ENCODE peak calls at places on chromosome 7, in eight cellular contexts. Y is colonic mucosa; E is ovary; R is lower lobe of right lung; Z is CD8-positive, alpha-beta T cell; D is fibroblast of lung; N is HCT116; K is keratinocyte. V is an unnamed sample.

GRCh38 chr7:104231054-104232046 is 23.5 kb upstream of the ORC5 start:
- DNase-seq in Y (peak; percentile 30), E (peak; percentile 23), R (peak; percentile 45), Z (no peak), D (peak; percentile 39), N (peak; percentile 36), K (no peak), V (peak; percentile 57)

GRCh38 chr7:121515181-121515580 is 119.1 kb upstream of the FAM3C start:
- DNase-seq in Y (no peak), E (no peak), R (no peak), Z (no peak), D (no peak), N (no peak), K (peak; percentile 60), V (no peak)

GRCh38 chr7:113405296-113406056 is 287.1 kb upstream of the SMIM30 start:
- DNase-seq in Y (no peak), E (no peak), R (no peak), Z (no peak), D (no peak), N (no peak), K (no peak), V (no peak)

GRCh38 chr7:158865462-158865922 is 9.1 kb downstream of the DYNC2I1 start:
- DNase-seq in Y (peak; percentile 65), E (no peak), R (no peak), Z (no peak), D (no peak), N (no peak), K (no peak), V (no peak)

GRCh38 chr7:121924273-121925184 is 51.6 kb downstream of the PTPRZ1 start:
- DNase-seq in Y (no peak), E (no peak), R (no peak), Z (no peak), D (no peak), N (no peak), K (no peak), V (no peak)

GRCh38 chr7:45663167-45663921 is 89.2 kb downstream of the ADCY1 start:
- DNase-seq in Y (peak; percentile 32), E (no peak), R (no peak), Z (no peak), D (peak; percentile 4), N (peak; percentile 7), K (no peak), V (no peak)

GRCh38 chr7:81111781-81112540 is 193.1 kb upstream of the SEMA3C start:
- DNase-seq in Y (no peak), E (no peak), R (no peak), Z (no peak), D (peak; percentile 89), N (no peak), K (no peak), V (no peak)

GRCh38 chr7:78939669-78940068 is 513.8 kb downstream of the MAGI2 start:
- DNase-seq in Y (no peak), E (no peak), R (no peak), Z (no peak), D (no peak), N (no peak), K (no peak), V (no peak)

GRCh38 chr7:47685712-47686376 is 103.9 kb upstream of the TNS3 start:
- DNase-seq in Y (no peak), E (no peak), R (no peak), Z (no peak), D (peak; percentile 70), N (no peak), K (no peak), V (no peak)

GRCh38 chr7:72321081-72321480 is 91.1 kb downstream of the CALN1 start:
- DNase-seq in Y (no peak), E (no peak), R (no peak), Z (no peak), D (no peak), N (no peak), K (no peak), V (no peak)

GRCh38 chr7:151897201-151897711 is 20.3 kb upstream of the PRKAG2 start:
- DNase-seq in Y (peak; percentile 66), E (no peak), R (no peak), Z (no peak), D (no peak), N (no peak), K (no peak), V (peak; percentile 81)

GRCh38 chr7:152462995-152463713 is 27.4 kb upstream of the KMT2C start:
- DNase-seq in Y (no peak), E (no peak), R (no peak), Z (no peak), D (peak; percentile 67), N (no peak), K (no peak), V (no peak)

GRCh38 chr7:2116086-2116810 is 116.5 kb downstream of the MAD1L1 start:
- DNase-seq in Y (no peak), E (no peak), R (no peak), Z (no peak), D (peak; percentile 89), N (peak; percentile 75), K (peak; percentile 30), V (no peak)

GRCh38 chr7:128102490-128103291 is 71.5 kb upstream of the LRRC4 start:
- DNase-seq in Y (no peak), E (no peak), R (peak; percentile 12), Z (no peak), D (no peak), N (no peak), K (no peak), V (no peak)

GRCh38 chr7:46685051-46685450 is 764.0 kb upstream of the IGFBP3 start:
- DNase-seq in Y (no peak), E (no peak), R (no peak), Z (no peak), D (no peak), N (no peak), K (no peak), V (no peak)

GRCh38 chr7:133784421-133785045 is 342.6 kb upstream of the LRGUK start:
- DNase-seq in Y (no peak), E (no peak), R (no peak), Z (no peak), D (no peak), N (no peak), K (no peak), V (no peak)

DNA sequence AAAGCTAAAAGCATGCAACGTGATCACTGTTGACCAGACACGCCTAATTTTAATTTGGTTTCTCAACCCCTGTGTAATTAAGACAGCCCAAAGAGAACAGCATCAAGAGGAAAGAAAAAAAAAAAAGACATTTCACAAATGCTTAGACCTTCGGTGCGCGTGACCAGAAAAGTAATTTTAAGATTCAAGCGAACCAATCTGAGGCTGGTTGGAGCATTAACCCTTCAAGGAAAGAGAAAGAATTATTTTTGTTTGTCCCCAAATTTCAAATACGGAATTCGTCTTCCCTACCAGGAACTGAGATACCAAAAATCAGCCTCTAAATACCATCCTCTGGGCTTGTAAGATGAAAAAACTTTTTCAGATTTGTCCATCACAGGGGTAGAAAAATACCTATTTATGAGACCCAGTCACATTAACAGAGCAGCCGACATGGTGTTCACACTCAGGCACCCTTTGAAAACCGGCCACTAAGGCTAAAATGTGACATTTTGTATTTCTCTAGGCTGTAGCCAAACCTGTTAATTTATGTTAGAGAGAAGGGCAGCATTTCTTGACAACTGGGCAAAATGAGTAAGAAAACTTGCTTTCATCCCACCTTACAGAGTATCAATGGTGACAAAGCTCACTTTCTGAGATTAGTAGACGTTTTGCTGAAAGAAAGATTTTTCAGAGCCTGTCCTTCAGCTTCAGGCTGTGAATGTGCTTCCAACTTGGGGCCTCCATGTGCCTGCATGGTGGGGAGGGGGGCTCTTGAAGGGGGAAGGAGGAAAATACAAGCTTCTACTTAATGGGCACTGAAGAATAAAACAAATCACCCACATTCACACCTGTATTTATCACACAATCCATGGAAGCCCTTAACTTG is 179.9 kb upstream of the KLF14 start:
- DNase-seq in Y (no peak), E (no peak), R (no peak), Z (no peak), D (no peak), N (no peak), K (no peak), V (no peak)
- H3K27ac ChIP-seq in Y (peak overlapping the region; percentile 95), E (peak overlapping the region; percentile 23), R (peak overlapping the region; percentile 88), Z (peak overlapping the region; percentile 84), D (peak overlapping the region; percentile 89), N (peak overlapping the region; percentile 99), K (peak overlapping the region; percentile 100), V (peak overlapping the region; percentile 91)

GRCh38 chr7:83640731-83641533 is 8.0 kb downstream of the SEMA3E start:
- DNase-seq in Y (no peak), E (no peak), R (no peak), Z (no peak), D (no peak), N (no peak), K (no peak), V (no peak)
- TF ChIP-seq CTCF in Y (no peak), E (no peak), R (no peak), Z (no peak), D (no peak), N (no peak), K (no peak), V (no peak)

GRCh38 chr7:56063500-56063881 is 595 bp upstream of the SUMF2 start:
- DNase-seq in Y (no peak), E (no peak), R (no peak), Z (no peak), D (no peak), N (no peak), K (no peak), V (peak; percentile 7)
- H3K36me3 ChIP-seq in Y (peaks cover 7% of the 10 kb centered on the region), E (no peaks in the 10 kb centered on the region), R (peaks cover 55% of the 10 kb centered on the region), Z (peaks cover 23% of the 10 kb centered on the region), D (peaks cover 10% of the 10 kb centered on the region), N (peaks cover 51% of the 10 kb centered on the region), K (peaks cover 8% of the 10 kb centered on the region), V (peaks cover 51% of the 10 kb centered on the region)

GRCh38 chr7:141700848-141701371 is 1.1 kb downstream of the DENND11 start:
- DNase-seq in Y (peak; percentile 27), E (no peak), R (no peak), Z (no peak), D (no peak), N (no peak), K (no peak), V (no peak)

GRCh38 chr7:141701489-141702046 is 398 bp downstream of the DENND11 start:
- DNase-seq in Y (peak; percentile 53), E (peak; percentile 57), R (peak; percentile 62), Z (peak; percentile 50), D (peak; percentile 27), N (no peak), K (no peak), V (peak; percentile 51)

GRCh38 chr7:141699860-141700259 is 2.1 kb downstream of the DENND11 start:
- DNase-seq in Y (no peak), E (no peak), R (no peak), Z (no peak), D (no peak), N (no peak), K (no peak), V (no peak)

GRCh38 chr7:141702047-141702567 is at the start of gene DENND11:
- DNase-seq in Y (peak; percentile 49), E (peak; percentile 56), R (peak; percentile 70), Z (peak; percentile 21), D (peak; percentile 37), N (no peak), K (no peak), V (peak; percentile 65)

DNA sequence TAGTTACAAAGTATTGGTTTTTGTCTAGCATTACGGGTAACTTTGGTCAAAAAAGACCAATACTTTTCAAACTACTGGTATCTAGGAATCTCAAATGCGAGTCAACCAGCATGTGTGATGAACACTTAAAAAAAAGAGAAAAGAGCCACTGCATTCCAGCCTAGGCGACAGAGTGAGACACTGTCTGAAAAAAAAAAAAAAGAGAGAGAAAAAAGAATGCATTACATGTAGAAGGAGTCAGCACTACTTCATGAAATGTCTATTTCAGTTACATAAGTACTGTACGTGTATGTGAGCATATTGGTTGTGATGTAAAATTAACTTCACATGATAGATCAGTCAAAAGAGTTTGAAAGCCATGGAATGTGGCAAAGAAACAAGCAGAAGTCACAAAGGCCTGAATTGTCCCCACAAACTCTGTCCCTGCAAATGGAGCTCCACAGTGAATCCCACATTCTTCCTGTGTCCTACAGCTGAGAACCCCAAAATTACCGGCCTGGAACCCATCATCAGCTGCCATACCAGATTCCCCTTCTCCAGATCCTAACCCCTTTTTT is 1.6 kb downstream of the DENND11 start:
- DNase-seq in Y (no peak), E (no peak), R (no peak), Z (no peak), D (no peak), N (no peak), K (no peak), V (no peak)
- H3K27ac ChIP-seq in Y (no peak overlapping the region), E (no peak overlapping the region), R (peak overlapping the region; percentile 82), Z (no peak overlapping the region), D (no peak overlapping the region), N (no peak overlapping the region), K (no peak overlapping the region), V (no peak overlapping the region)